ENCODE peak calls at places on chromosome 5, in ten cellular contexts. T, Z, W, F, G, M, E, Q, B and R are unnamed samples.

GRCh38 chr5:44774279-44774880 is 34.4 kb upstream of the MRPS30 start:
- DNase-seq in T (peak), Z (peak), W (peak), F (peak), G (no peak), M (no peak), E (no peak), Q (peak), B (peak), R (no peak)

GRCh38 chr5:51375084-51375483 is 8.2 kb upstream of the ISL1 start:
- DNase-seq in T (no peak), Z (no peak), W (no peak), F (no peak), G (no peak), M (no peak), E (no peak), Q (no peak), B (no peak), R (no peak)

GRCh38 chr5:52181403-52181802 is 606.3 kb upstream of the ITGA1 start:
- DNase-seq in T (no peak), Z (no peak), W (no peak), F (no peak), G (no peak), M (no peak), E (no peak), Q (no peak), B (no peak), R (no peak)

GRCh38 chr5:78056901-78057514 is 237.5 kb downstream of the AP3B1 start:
- DNase-seq in T (no peak), Z (peak), W (no peak), F (no peak), G (no peak), M (no peak), E (no peak), Q (no peak), B (no peak), R (no peak)

GRCh38 chr5:40518511-40518917 is 161.2 kb upstream of the PTGER4 start:
- DNase-seq in T (no peak), Z (no peak), W (no peak), F (no peak), G (no peak), M (no peak), E (no peak), Q (peak), B (no peak), R (no peak)

GRCh38 chr5:112625586-112625985 is 112.1 kb upstream of the APC start:
- DNase-seq in T (no peak), Z (no peak), W (no peak), F (no peak), G (no peak), M (no peak), E (no peak), Q (no peak), B (no peak), R (no peak)

GRCh38 chr5:159463590-159464321 is 133.5 kb upstream of the IL12B start:
- DNase-seq in T (peak), Z (no peak), W (no peak), F (no peak), G (peak), M (no peak), E (no peak), Q (no peak), B (no peak), R (no peak)

GRCh38 chr5:138944527-138945322 is 69.6 kb upstream of the LRRTM2 start:
- DNase-seq in T (no peak), Z (no peak), W (peak), F (no peak), G (no peak), M (no peak), E (no peak), Q (no peak), B (no peak), R (no peak)

GRCh38 chr5:139454568-139455290 is 7.8 kb downstream of the ECSCR start:
- DNase-seq in T (no peak), Z (no peak), W (no peak), F (no peak), G (no peak), M (no peak), E (no peak), Q (no peak), B (no peak), R (no peak)

GRCh38 chr5:133843911-133844310 is 124.5 kb downstream of the C5orf15 start:
- DNase-seq in T (no peak), Z (no peak), W (no peak), F (no peak), G (no peak), M (no peak), E (no peak), Q (no peak), B (no peak), R (no peak)

GRCh38 chr5:68066277-68066955 is 149.1 kb upstream of the PIK3R1 start:
- DNase-seq in T (no peak), Z (no peak), W (no peak), F (no peak), G (no peak), M (no peak), E (no peak), Q (no peak), B (no peak), R (no peak)

GRCh38 chr5:143372187-143372829 is 31.2 kb downstream of the NR3C1 start:
- DNase-seq in T (peak), Z (no peak), W (no peak), F (no peak), G (no peak), M (no peak), E (no peak), Q (peak), B (no peak), R (no peak)

GRCh38 chr5:148469446-148470062 is 85.8 kb downstream of the FBXO38 start:
- DNase-seq in T (peak), Z (no peak), W (no peak), F (no peak), G (no peak), M (no peak), E (no peak), Q (peak), B (peak), R (no peak)

GRCh38 chr5:80736730-80737129 is 81.9 kb upstream of the DHFR start:
- DNase-seq in T (no peak), Z (no peak), W (no peak), F (no peak), G (no peak), M (no peak), E (no peak), Q (no peak), B (no peak), R (no peak)

GRCh38 chr5:53464722-53465121 is 15.7 kb upstream of the FST start:
- DNase-seq in T (no peak), Z (no peak), W (no peak), F (no peak), G (no peak), M (no peak), E (no peak), Q (no peak), B (no peak), R (no peak)

GRCh38 chr5:43753069-43753468 is 150.1 kb downstream of the NNT start:
- DNase-seq in T (no peak), Z (no peak), W (no peak), F (no peak), G (no peak), M (no peak), E (no peak), Q (no peak), B (no peak), R (no peak)

GRCh38 chr5:150224483-150225027 is 34.7 kb downstream of the SLC6A7 start:
- DNase-seq in T (peak), Z (no peak), W (no peak), F (no peak), G (no peak), M (no peak), E (no peak), Q (no peak), B (no peak), R (no peak)

GRCh38 chr5:57831942-57832341 is 349.3 kb upstream of the ACTBL2 start:
- DNase-seq in T (no peak), Z (no peak), W (no peak), F (no peak), G (no peak), M (no peak), E (no peak), Q (no peak), B (no peak), R (no peak)

GRCh38 chr5:15752886-15753285 is 252.9 kb downstream of the FBXL7 start:
- DNase-seq in T (peak), Z (no peak), W (no peak), F (no peak), G (no peak), M (no peak), E (no peak), Q (no peak), B (no peak), R (no peak)

GRCh38 chr5:57366744-57367143 is 115.9 kb downstream of the ACTBL2 start:
- DNase-seq in T (peak), Z (no peak), W (no peak), F (no peak), G (peak), M (no peak), E (no peak), Q (peak), B (no peak), R (no peak)

GRCh38 chr5:156824800-156825199 is 25.3 kb upstream of the PPP1R2B start:
- DNase-seq in T (peak), Z (peak), W (no peak), F (peak), G (no peak), M (no peak), E (no peak), Q (no peak), B (peak), R (no peak)

GRCh38 chr5:129962506-129962905 is 58.2 kb downstream of the CHSY3 start:
- DNase-seq in T (no peak), Z (no peak), W (no peak), F (no peak), G (no peak), M (no peak), E (no peak), Q (no peak), B (no peak), R (no peak)

GRCh38 chr5:109740329-109740728 is 50.6 kb downstream of the MAN2A1 start:
- DNase-seq in T (no peak), Z (peak), W (peak), F (peak), G (no peak), M (no peak), E (no peak), Q (no peak), B (no peak), R (peak)

GRCh38 chr5:140224658-140225057 is 49.7 kb downstream of the CYSTM1 start:
- DNase-seq in T (no peak), Z (no peak), W (no peak), F (no peak), G (no peak), M (no peak), E (no peak), Q (no peak), B (no peak), R (no peak)

GRCh38 chr5:136192015-136192525 is 892 bp downstream of the SMIM32 start:
- DNase-seq in T (peak), Z (peak), W (peak), F (no peak), G (no peak), M (no peak), E (no peak), Q (no peak), B (no peak), R (no peak)

GRCh38 chr5:174343826-174344225 is 298.3 kb downstream of the NSG2 start:
- DNase-seq in T (no peak), Z (no peak), W (no peak), F (no peak), G (peak), M (no peak), E (no peak), Q (no peak), B (no peak), R (no peak)

GRCh38 chr5:133565993-133566392 is 46.3 kb downstream of the FSTL4 start:
- DNase-seq in T (peak), Z (peak), W (no peak), F (peak), G (no peak), M (peak), E (no peak), Q (peak), B (no peak), R (peak)

GRCh38 chr5:174166231-174167079 is 120.9 kb downstream of the NSG2 start:
- DNase-seq in T (no peak), Z (peak), W (no peak), F (no peak), G (no peak), M (no peak), E (no peak), Q (no peak), B (no peak), R (no peak)

GRCh38 chr5:156475831-156476551 is 149.0 kb downstream of the SGCD start:
- DNase-seq in T (peak), Z (peak), W (no peak), F (peak), G (no peak), M (no peak), E (no peak), Q (peak), B (peak), R (no peak)

GRCh38 chr5:87113848-87114247 is 153.8 kb upstream of the RASA1 start:
- DNase-seq in T (peak), Z (no peak), W (no peak), F (no peak), G (no peak), M (no peak), E (no peak), Q (peak), B (no peak), R (no peak)

GRCh38 chr5:38373733-38374132 is 115.4 kb downstream of the EGFLAM start:
- DNase-seq in T (peak), Z (no peak), W (no peak), F (no peak), G (no peak), M (no peak), E (no peak), Q (no peak), B (no peak), R (no peak)

GRCh38 chr5:16995372-16995771 is 59.3 kb upstream of the MYO10 start:
- DNase-seq in T (no peak), Z (no peak), W (no peak), F (no peak), G (no peak), M (no peak), E (no peak), Q (no peak), B (no peak), R (no peak)

GRCh38 chr5:87169300-87169991 is 98.2 kb upstream of the RASA1 start:
- DNase-seq in T (no peak), Z (no peak), W (no peak), F (no peak), G (no peak), M (no peak), E (no peak), Q (no peak), B (no peak), R (no peak)

GRCh38 chr5:14895301-14895700 is 23.7 kb upstream of the ANKH start:
- DNase-seq in T (no peak), Z (no peak), W (no peak), F (no peak), G (no peak), M (no peak), E (no peak), Q (no peak), B (no peak), R (no peak)

GRCh38 chr5:149808264-149808982 is 78.3 kb downstream of the PPARGC1B start:
- DNase-seq in T (no peak), Z (no peak), W (no peak), F (peak), G (no peak), M (no peak), E (no peak), Q (no peak), B (no peak), R (no peak)

GRCh38 chr5:148145916-148146315 is 22.4 kb upstream of the SPINK14 start:
- DNase-seq in T (no peak), Z (no peak), W (no peak), F (peak), G (peak), M (no peak), E (no peak), Q (no peak), B (no peak), R (no peak)

GRCh38 chr5:14413331-14413750 is 168.3 kb upstream of the OTULINL start:
- DNase-seq in T (no peak), Z (no peak), W (no peak), F (no peak), G (no peak), M (no peak), E (no peak), Q (no peak), B (no peak), R (no peak)

GRCh38 chr5:131610198-131611063 is 24.6 kb downstream of the RAPGEF6 start:
- DNase-seq in T (peak), Z (no peak), W (no peak), F (peak), G (peak), M (no peak), E (no peak), Q (peak), B (peak), R (no peak)

GRCh38 chr5:133449181-133449580 is 163.2 kb downstream of the FSTL4 start:
- DNase-seq in T (no peak), Z (no peak), W (no peak), F (no peak), G (no peak), M (no peak), E (no peak), Q (no peak), B (no peak), R (peak)

GRCh38 chr5:138610468-138611294 is 35.5 kb upstream of the HSPA9 start:
- DNase-seq in T (no peak), Z (peak), W (no peak), F (peak), G (no peak), M (no peak), E (no peak), Q (no peak), B (no peak), R (no peak)

GRCh38 chr5:73418244-73418691 is 30.3 kb downstream of the FOXD1 start:
- DNase-seq in T (no peak), Z (no peak), W (no peak), F (no peak), G (no peak), M (no peak), E (no peak), Q (no peak), B (no peak), R (no peak)

GRCh38 chr5:73419414-73420390 is 28.9 kb downstream of the FOXD1 start:
- DNase-seq in T (peak), Z (peak), W (no peak), F (peak), G (no peak), M (peak), E (no peak), Q (peak), B (peak), R (no peak)

GRCh38 chr5:73424489-73425102 is 24.0 kb downstream of the FOXD1 start:
- DNase-seq in T (peak), Z (no peak), W (no peak), F (no peak), G (no peak), M (no peak), E (no peak), Q (no peak), B (no peak), R (no peak)

GRCh38 chr5:73426034-73426433 is 22.5 kb downstream of the FOXD1 start:
- DNase-seq in T (no peak), Z (no peak), W (no peak), F (no peak), G (no peak), M (no peak), E (no peak), Q (no peak), B (no peak), R (no peak)

GRCh38 chr5:73422164-73422563 is 26.4 kb downstream of the FOXD1 start:
- DNase-seq in T (no peak), Z (no peak), W (no peak), F (no peak), G (no peak), M (no peak), E (no peak), Q (no peak), B (no peak), R (no peak)
- TF ChIP-seq CTCF in T (peak), Z (peak), W (no peak), F (no peak), G (no peak), M (no peak), E (no peak), Q (no peak), B (peak), R (no peak)

DNA sequence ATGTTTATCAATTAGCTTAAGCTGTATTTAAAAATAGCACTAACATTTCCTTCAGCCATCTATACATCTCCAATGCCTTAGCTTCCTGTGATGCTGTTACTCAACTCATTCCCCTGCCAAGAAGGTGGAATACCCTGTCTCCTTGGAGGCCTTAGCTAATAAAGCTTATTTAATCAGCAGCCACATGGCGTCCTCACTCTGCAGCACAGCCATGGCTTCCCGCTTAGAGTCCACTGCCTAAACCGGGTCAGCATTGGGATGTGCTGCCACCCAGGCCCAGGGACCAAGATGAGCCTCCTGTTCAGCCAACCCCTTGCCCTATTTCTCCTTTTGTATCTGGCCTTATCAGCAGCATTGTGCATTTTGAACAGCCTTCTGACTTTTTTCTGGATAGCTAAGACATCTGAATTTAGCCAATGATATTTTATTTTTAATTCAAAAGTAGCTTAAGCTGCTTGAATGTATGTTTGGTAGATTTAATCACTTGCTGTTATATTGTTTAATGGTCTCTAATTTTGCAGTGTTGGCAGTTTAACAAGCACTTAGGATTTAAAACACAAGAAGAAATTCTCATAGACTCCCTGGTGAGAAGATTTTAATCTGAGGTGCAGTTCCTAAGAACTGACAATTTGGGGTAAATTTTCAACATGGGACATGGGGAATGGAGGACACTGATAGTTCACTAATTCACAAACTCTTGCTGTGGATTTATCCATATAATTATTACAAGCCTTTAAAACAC is 113.0 kb downstream of the RPS23 start:
- DNase-seq in T (peak), Z (peak), W (no peak), F (peak), G (no peak), M (no peak), E (no peak), Q (no peak), B (peak), R (no peak)
- TF ChIP-seq CTCF in T (no peak), Z (no peak), W (no peak), F (peak), G (no peak), M (no peak), E (no peak), Q (no peak), B (no peak), R (no peak)

DNA sequence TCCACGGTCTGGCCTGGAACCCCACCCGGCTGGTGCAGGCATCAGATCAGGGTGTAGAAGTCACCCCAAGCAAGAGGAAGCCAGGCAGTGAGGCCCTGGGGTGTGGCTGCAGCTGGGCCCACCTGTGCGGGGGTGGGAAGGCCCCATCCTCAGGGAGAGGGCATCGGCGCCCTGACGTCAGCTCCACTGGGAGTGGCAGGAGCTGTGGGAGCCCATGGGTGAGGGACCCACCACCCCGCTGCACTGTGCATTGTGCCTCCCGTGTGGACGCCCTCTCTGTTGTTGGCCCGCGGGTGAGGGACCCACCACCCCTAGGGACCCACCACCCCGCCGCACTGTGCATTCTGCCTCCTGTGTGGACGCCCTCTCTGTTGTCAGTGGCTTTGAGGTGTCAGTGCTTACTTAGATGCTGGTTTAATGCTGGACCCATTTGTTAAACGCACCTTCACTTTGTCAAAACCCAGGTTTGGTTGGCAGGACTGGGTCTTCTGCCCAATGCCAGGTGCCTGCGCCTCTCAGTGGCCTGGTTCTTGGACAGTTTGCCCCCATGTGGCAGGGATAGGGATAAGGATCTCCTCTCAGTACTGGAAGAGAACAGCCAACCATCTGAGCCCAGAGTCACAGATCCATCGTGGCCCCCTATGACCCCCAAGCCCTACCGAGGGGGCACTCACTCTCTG is 6.9 kb upstream of the EXOC3 start:
- DNase-seq in T (peak), Z (peak), W (no peak), F (peak), G (peak), M (no peak), E (no peak), Q (no peak), B (no peak), R (no peak)
- TF ChIP-seq CTCF in T (peak), Z (peak), W (no peak), F (peak), G (peak), M (peak), E (peak), Q (peak), B (peak), R (no peak)

GRCh38 chr5:94524841-94525697 is 93.3 kb downstream of the KIAA0825 start:
- DNase-seq in T (peak), Z (peak), W (peak), F (peak), G (no peak), M (no peak), E (no peak), Q (no peak), B (peak), R (no peak)
- TF ChIP-seq CTCF in T (peak), Z (peak), W (peak), F (peak), G (peak), M (peak), E (peak), Q (peak), B (peak), R (peak)

GRCh38 chr5:33994845-33995244 is 10.4 kb upstream of the SLC45A2 start:
- DNase-seq in T (peak), Z (no peak), W (no peak), F (no peak), G (no peak), M (no peak), E (no peak), Q (peak), B (no peak), R (no peak)
- TF ChIP-seq CTCF in T (peak), Z (no peak), W (peak), F (peak), G (no peak), M (no peak), E (no peak), Q (no peak), B (no peak), R (no peak)

GRCh38 chr5:11619339-11620028 is 284.8 kb downstream of the CTNND2 start:
- DNase-seq in T (no peak), Z (peak), W (no peak), F (peak), G (no peak), M (no peak), E (no peak), Q (no peak), B (no peak), R (no peak)
- TF ChIP-seq CTCF in T (no peak), Z (peak), W (no peak), F (no peak), G (peak), M (peak), E (no peak), Q (no peak), B (no peak), R (no peak)